ENCODE peak calls at places on chromosomes 13 and 19, in four cellular contexts. A is endodermal cell; Q is activated CD8-positive, alpha-beta memory T cell treated with anti-CD3 and anti-CD28 coated beads, Interleukin-2, amount 50 U/mL, for 4 hours; F is iris pigment epithelial cell. U is an unnamed sample.

GRCh38 chr13:71751074-71751473 is 115.9 kb downstream of the DACH1 start:
- DNase-seq in A (no peak), F (no peak), Q (no peak), U (no peak)

GRCh38 chr13:50617134-50617721 is 226.3 kb downstream of the DLEU7 start:
- DNase-seq in Q (no peak), F (peak), A (no peak), U (peak)

GRCh38 chr13:40572961-40573360 is 93.5 kb downstream of the FOXO1 start:
- DNase-seq in A (no peak), F (no peak), Q (no peak), U (no peak)

GRCh38 chr13:107203146-107203847 is 635.4 kb upstream of the ARGLU1 start:
- DNase-seq in Q (no peak), F (peak), A (peak), U (no peak)

GRCh38 chr13:44879452-44880058 is 109.7 kb downstream of the NUFIP1 start:
- DNase-seq in A (peak), F (peak), Q (no peak), U (peak)

GRCh38 chr19:51096473-51097165 is 11.6 kb downstream of the CTU1 start:
- DNase-seq in Q (no peak), F (no peak), A (no peak), U (no peak)

GRCh38 chr19:45762870-45763631 is 6.0 kb downstream of the SIX5 start:
- DNase-seq in Q (no peak), A (no peak), F (no peak), U (no peak)

GRCh38 chr13:66469745-66470144 is 760.4 kb downstream of the PCDH9 start:
- DNase-seq in Q (no peak), A (no peak), F (no peak), U (no peak)

GRCh38 chr13:30985637-30986205 is 53.3 kb downstream of the TEX26 start:
- DNase-seq in F (peak), A (no peak), Q (no peak), U (no peak)

GRCh38 chr19:55549500-55550320 is 4.4 kb upstream of the SBK3 start:
- DNase-seq in A (peak), F (peak), Q (no peak), U (peak)

GRCh38 chr19:19280561-19280960 is 7.5 kb upstream of the TM6SF2 start:
- DNase-seq in Q (no peak), A (no peak), F (peak), U (no peak)

GRCh38 chr13:103473081-103473480 is 406.9 kb upstream of the SLC10A2 start:
- DNase-seq in Q (no peak), A (no peak), F (no peak), U (no peak)

GRCh38 chr13:56988543-56988942 is 152.2 kb upstream of the PRR20A start:
- DNase-seq in Q (no peak), F (peak), A (no peak), U (no peak)

GRCh38 chr13:26679411-26679810 is 81.2 kb downstream of the GPR12 start:
- DNase-seq in F (peak), A (no peak), Q (no peak), U (no peak)

GRCh38 chr13:96984061-96984508 is 10.2 kb downstream of the OXGR1 start:
- DNase-seq in F (no peak), A (peak), Q (no peak), U (no peak)

GRCh38 chr19:29587518-29587986 is 18.5 kb upstream of the POP4 start:
- DNase-seq in Q (peak), A (no peak), F (peak), U (peak)

GRCh38 chr19:38707512-38708114 is 36.7 kb downstream of the CAPN12 start:
- DNase-seq in F (peak), A (no peak), Q (no peak), U (no peak)

GRCh38 chr13:33310245-33311038 is 24.9 kb upstream of the STARD13 start:
- DNase-seq in F (no peak), A (no peak), Q (no peak), U (no peak)

GRCh38 chr13:76904507-76904906 is 18.3 kb upstream of the KCTD12 start:
- DNase-seq in A (no peak), Q (no peak), F (peak), U (no peak)

GRCh38 chr13:102799544-102800144 is 725 bp downstream of the BIVM start:
- DNase-seq in A (peak), Q (peak), F (peak), U (no peak)

GRCh38 chr19:1807030-1807694 is 4.9 kb downstream of the ATP8B3 start:
- DNase-seq in F (no peak), A (no peak), Q (no peak), U (no peak)

U was measured in Caki2.